ENCODE peak calls at places on chromosomes 12 and 14, in six cellular contexts. V, P, J, L, F and C are unnamed samples.
A peak's percentile ranks its signal among the peaks of the same experiment; 100 is the strongest.

GRCh38 chr12:84978921-84979320 is 57.2 kb downstream of the TSPAN19 start:
- DNase-seq in V (no peak), J (no peak), L (no peak), F (no peak), P (no peak), C (no peak)

GRCh38 chr14:90900712-90901111 is 84.5 kb upstream of the TTC7B start:
- DNase-seq in P (peak; percentile 28), F (no peak), V (peak; percentile 24), J (no peak), L (no peak), C (no peak)

GRCh38 chr14:58082011-58082410 is 70.0 kb downstream of the ARMH4 start:
- DNase-seq in J (no peak), P (no peak), L (no peak), V (no peak), F (no peak), C (no peak)

GRCh38 chr14:39265032-39265431 is 31.3 kb downstream of the MIA2 start:
- DNase-seq in L (no peak), F (no peak), J (no peak), P (peak; percentile 31), V (no peak), C (no peak)

GRCh38 chr12:120234643-120235368 is 30.7 kb downstream of the PXN start:
- DNase-seq in F (peak; percentile 63), J (no peak), P (peak; percentile 85), L (no peak), V (peak; percentile 60), C (peak; percentile 62)

GRCh38 chr14:100442036-100442435 is 118.9 kb downstream of the SLC25A47 start:
- DNase-seq in P (no peak), J (no peak), V (no peak), L (no peak), F (no peak), C (no peak)

GRCh38 chr14:92956961-92957360 is 34.0 kb downstream of the CHGA start:
- DNase-seq in P (no peak), J (no peak), L (no peak), F (peak; percentile 8), V (no peak), C (no peak)

GRCh38 chr12:54561164-54561563 is 11.8 kb downstream of the PDE1B start:
- DNase-seq in L (no peak), J (no peak), F (no peak), P (no peak), V (peak; percentile 38), C (no peak)

GRCh38 chr14:54669759-54670630 is 103.1 kb downstream of the SAMD4A start:
- DNase-seq in J (no peak), L (no peak), V (no peak), P (peak; percentile 44), F (no peak), C (no peak)

GRCh38 chr12:124673881-124674617 is 106.6 kb upstream of the NCOR2 start:
- DNase-seq in P (no peak), L (no peak), J (no peak), V (no peak), F (peak; percentile 88), C (no peak)

GRCh38 chr14:22472935-22473854 is 115.8 kb downstream of the DAD1 start:
- DNase-seq in J (no peak), P (peak; percentile 35), F (no peak), L (peak; percentile 59), V (peak; percentile 92), C (peak; percentile 44)

GRCh38 chr12:132360906-132361777 is 31.8 kb upstream of the GALNT9 start:
- DNase-seq in J (no peak), V (no peak), F (no peak), L (no peak), P (no peak), C (peak; percentile 74)

GRCh38 chr14:68535404-68536024 is 257.4 kb downstream of the ZFP36L1 start:
- DNase-seq in V (no peak), F (no peak), J (no peak), P (peak; percentile 63), L (no peak), C (no peak)

GRCh38 chr14:74825008-74825407 is 50.9 kb downstream of the PROX2 start:
- DNase-seq in L (no peak), J (no peak), P (peak; percentile 25), F (no peak), V (no peak), C (no peak)

GRCh38 chr12:52561880-52562449 is 9.0 kb upstream of the KRT71 start:
- DNase-seq in V (no peak), L (no peak), J (no peak), P (no peak), F (no peak), C (no peak)

GRCh38 chr14:62957562-62957961 is 87.7 kb downstream of the KCNH5 start:
- DNase-seq in J (no peak), P (peak; percentile 62), V (no peak), F (no peak), L (no peak), C (no peak)

GRCh38 chr12:14193623-14194022 is 171.9 kb upstream of the ATF7IP start:
- DNase-seq in L (no peak), P (no peak), J (no peak), V (no peak), F (no peak), C (no peak)

GRCh38 chr14:100065942-100066574 is 836 bp downstream of the EVL start:
- DNase-seq in V (peak; percentile 95), P (no peak), J (peak; percentile 41), F (no peak), L (no peak), C (peak; percentile 51)

GRCh38 chr12:84492381-84492883 is 420.2 kb downstream of the SLC6A15 start:
- DNase-seq in P (no peak), L (no peak), V (no peak), F (no peak), J (no peak), C (no peak)

GRCh38 chr14:52265248-52265647 is 2.2 kb upstream of the PTGDR start:
- DNase-seq in J (no peak), V (peak; percentile 77), P (no peak), F (no peak), L (no peak), C (no peak)

GRCh38 chr12:29581641-29582040 is 84.2 kb upstream of the OVCH1 start:
- DNase-seq in F (no peak), V (no peak), J (no peak), L (no peak), P (no peak), C (no peak)

GRCh38 chr12:47864646-47865235 is 40.1 kb downstream of the VDR start:
- DNase-seq in F (no peak), J (no peak), L (no peak), V (no peak), P (no peak), C (no peak)

GRCh38 chr12:92786045-92786444 is 83.3 kb downstream of the PLEKHG7 start:
- DNase-seq in F (no peak), L (no peak), V (no peak), P (peak; percentile 42), J (no peak), C (no peak)

GRCh38 chr14:104150201-104151027 is 12.0 kb downstream of the KIF26A start:
- DNase-seq in V (peak; percentile 73), P (peak; percentile 60), L (peak; percentile 37), J (no peak), F (no peak), C (no peak)

GRCh38 chr12:27343255-27344000 is 10.8 kb downstream of the BMAL2 start:
- DNase-seq in F (no peak), L (no peak), J (no peak), P (peak; percentile 82), V (no peak), C (no peak)

GRCh38 chr12:13124661-13125505 is 21.4 kb upstream of the GSG1 start:
- DNase-seq in V (peak; percentile 42), P (peak; percentile 50), F (no peak), L (no peak), J (no peak), C (no peak)

GRCh38 chr12:110906088-110906487 is 14.3 kb downstream of the MYL2 start:
- DNase-seq in J (no peak), V (peak; percentile 60), P (no peak), L (peak; percentile 22), F (no peak), C (no peak)

GRCh38 chr12:120739821-120740613 is 14.4 kb downstream of the ACADS start:
- DNase-seq in F (no peak), L (no peak), J (no peak), P (no peak), V (no peak), C (no peak)